ENCODE peak calls at places on chromosomes 2 and 18, in five cellular contexts. S is heart left ventricle, P is neural crest cell, I is fibroblast of lung, V is WTC11. N is an unnamed sample.

GRCh38 chr2:58535994-58536393 is 294.9 kb upstream of the FANCL start:
- DNase-seq in S (no peak), P (no peak), I (no peak), V (no peak), N (no peak)

GRCh38 chr2:7825591-7826312 is 856.1 kb upstream of the ID2 start:
- DNase-seq in S (no peak), P (no peak), I (no peak), V (no peak), N (no peak)

GRCh38 chr2:120434909-120435308 is 89.0 kb downstream of the INHBB start:
- DNase-seq in S (peak), P (no peak), I (no peak), V (no peak), N (no peak)

GRCh38 chr2:225177098-225177497 is 134.8 kb upstream of the DOCK10 start:
- DNase-seq in S (no peak), P (no peak), I (peak), V (no peak), N (no peak)

GRCh38 chr2:221673248-221673647 is 101.1 kb upstream of the EPHA4 start:
- DNase-seq in S (no peak), P (no peak), I (no peak), V (no peak), N (no peak)

GRCh38 chr2:88765154-88765948 is 73.9 kb downstream of the RPIA start:
- DNase-seq in S (no peak), P (no peak), I (peak), V (peak), N (no peak)

GRCh38 chr2:48346124-48346536 is 183.8 kb upstream of the STON1 start:
- DNase-seq in S (peak), P (no peak), I (peak), V (no peak), N (peak)

GRCh38 chr2:228224410-228224809 is 42.9 kb upstream of the SPHKAP start:
- DNase-seq in S (no peak), P (no peak), I (peak), V (no peak), N (no peak)

GRCh38 chr2:54680397-54681032 is 42.9 kb upstream of the EML6 start:
- DNase-seq in S (no peak), P (no peak), I (no peak), V (no peak), N (no peak)

GRCh38 chr2:45607701-45608100 is 3.4 kb downstream of the SRBD1 start:
- DNase-seq in S (no peak), P (no peak), I (no peak), V (no peak), N (no peak)

GRCh38 chr2:45612741-45613140 is 1.7 kb upstream of the SRBD1 start:
- DNase-seq in S (no peak), P (no peak), I (peak), V (no peak), N (no peak)

GRCh38 chr2:45611020-45611737 is at the start of gene SRBD1:
- DNase-seq in S (peak), P (peak), I (peak), V (peak), N (peak)

GRCh38 chr2:45612265-45612664 is 1.2 kb upstream of the SRBD1 start:
- DNase-seq in S (no peak), P (no peak), I (no peak), V (no peak), N (no peak)

GRCh38 chr2:45610281-45611019 is 617 bp downstream of the SRBD1 start:
- DNase-seq in S (peak), P (peak), I (peak), V (peak), N (peak)
- TF ChIP-seq CTCF in S (peak), P (peak), I (peak), V (no peak), N (peak)

DNA sequence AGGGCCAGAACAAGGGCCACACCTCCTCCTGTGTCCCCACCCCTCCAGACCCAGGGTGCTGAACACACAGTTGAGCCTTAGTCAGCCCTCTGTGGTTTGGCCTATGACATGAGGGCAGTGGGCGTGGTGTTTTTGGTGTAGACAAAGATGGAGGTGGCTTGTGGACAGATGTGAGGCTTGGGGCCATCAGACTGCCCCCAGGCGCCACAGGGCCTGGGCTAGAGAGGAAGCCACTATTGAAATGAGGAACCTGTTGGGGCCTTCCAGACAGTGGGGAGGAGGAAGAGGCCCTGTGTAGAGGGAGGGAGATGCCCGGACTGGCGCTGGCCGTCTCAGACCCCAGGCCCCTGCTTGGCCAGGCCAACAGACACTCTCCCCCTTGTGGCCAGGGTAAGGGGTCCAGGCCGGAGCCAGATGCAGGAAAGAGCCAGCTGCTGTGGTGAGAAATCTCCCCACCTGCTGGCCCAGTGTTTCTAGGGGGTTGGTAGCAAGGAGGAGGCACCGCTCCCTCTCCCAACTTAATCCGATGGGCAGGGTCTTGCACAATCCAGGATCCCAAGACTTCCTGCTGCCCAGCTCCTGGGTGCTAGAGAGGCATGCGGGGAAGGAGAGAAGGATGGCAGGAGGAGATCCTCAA is 53.8 kb downstream of the SMAD7 start:
- DNase-seq in S (peak), P (no peak), I (peak), V (peak), N (no peak)
- TF ChIP-seq CTCF in S (no peak), P (no peak), I (peak), V (no peak), N (no peak)

DNA sequence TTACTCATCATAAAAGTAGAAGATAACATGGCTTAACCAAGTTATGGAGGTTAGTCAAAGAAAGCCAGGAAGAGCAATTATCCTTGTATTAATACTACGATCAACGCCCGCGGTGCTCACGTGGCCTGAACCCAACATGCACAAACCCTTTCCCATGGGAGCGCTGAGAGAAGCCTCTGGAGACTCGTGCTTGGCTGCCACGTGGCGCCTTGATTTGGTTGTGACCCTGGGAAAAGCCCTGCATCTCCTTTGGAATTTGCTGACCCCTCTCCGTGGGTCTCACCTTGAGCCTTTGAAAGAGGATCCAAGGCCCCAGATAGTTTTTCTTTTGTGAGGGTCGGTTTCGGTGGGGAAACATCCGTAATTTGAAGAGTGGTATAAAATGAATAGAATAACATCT is 255.6 kb downstream of the DCDC2C start:
- DNase-seq in S (no peak), P (no peak), I (no peak), V (no peak), N (no peak)
- TF ChIP-seq CTCF in S (no peak), P (no peak), I (no peak), V (no peak), N (no peak)

GRCh38 chr18:47280121-47280520 is 28.7 kb upstream of the SKOR2 start:
- DNase-seq in S (no peak), P (no peak), I (no peak), V (no peak), N (no peak)

GRCh38 chr18:47285456-47285855 is 34.0 kb upstream of the SKOR2 start:
- DNase-seq in S (no peak), P (no peak), I (no peak), V (no peak), N (no peak)

GRCh38 chr18:47284691-47285370 is 33.4 kb upstream of the SKOR2 start:
- DNase-seq in S (no peak), P (no peak), I (no peak), V (no peak), N (no peak)

GRCh38 chr18:47286776-47287410 is 35.4 kb upstream of the SKOR2 start:
- DNase-seq in S (no peak), P (no peak), I (no peak), V (no peak), N (no peak)

DNA sequence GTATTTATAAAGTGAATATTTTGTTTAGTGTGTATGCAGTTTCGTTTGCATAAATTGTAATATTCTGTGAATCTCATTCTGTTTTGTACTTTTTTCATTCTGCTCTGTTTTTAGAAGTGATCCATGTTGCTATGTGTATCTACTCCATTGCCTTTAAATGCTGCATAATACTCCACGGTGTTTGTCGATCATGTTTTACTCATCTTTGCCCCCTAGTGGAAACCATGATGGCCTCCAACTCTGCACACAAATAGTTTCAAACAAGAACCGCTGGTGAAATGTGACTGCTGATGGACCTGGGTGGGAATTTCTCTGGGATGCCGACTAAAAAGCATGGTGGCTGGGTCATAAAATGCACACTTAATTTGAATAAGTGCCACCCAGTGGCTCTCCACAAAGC is 32.0 kb upstream of the SKOR2 start:
- DNase-seq in S (no peak), P (no peak), I (peak), V (no peak), N (no peak)
- TF ChIP-seq CTCF in S (peak), P (peak), I (peak), V (no peak), N (no peak)

GRCh38 chr2:240834377-240834975 is 14.5 kb upstream of the KIF1A start:
- DNase-seq in S (no peak), P (no peak), I (no peak), V (no peak), N (no peak)
- TF ChIP-seq CTCF in S (no peak), P (no peak), I (no peak), V (no peak), N (no peak)

N was measured in uterus.